ENCODE peak calls at places on chromosomes 3 and 15, in nine cellular contexts. Y is trophoblast cell; L is Peyer's patch; J is psoas muscle; S is cardiac muscle cell; G is GM23338; Z is osteoblast; K is astrocyte; F is effector memory CD4-positive, alpha-beta T cell. T is an unnamed sample. For H3K27me3, the result is how much of the 10 kb centered on the place peaks cover.

GRCh38 chr3:190862209-190863118 is at the start of gene GMNC:
- DNase-seq in G (peak), J (peak), Y (peak), L (peak), F (no peak), Z (peak), K (peak), S (peak), T (peak)

GRCh38 chr3:141280086-141280485 is 48.5 kb downstream of the PXYLP1 start:
- DNase-seq in S (no peak), J (no peak), F (no peak), K (peak), Y (no peak), Z (no peak), L (no peak), G (no peak), T (no peak)

GRCh38 chr3:67509471-67510075 is 144.8 kb downstream of the SUCLG2 start:
- DNase-seq in G (no peak), F (no peak), K (peak), Z (peak), Y (no peak), L (no peak), S (no peak), J (no peak), T (no peak)

GRCh38 chr3:158789592-158789991 is 12.3 kb upstream of the MFSD1 start:
- DNase-seq in S (no peak), J (no peak), Z (no peak), K (no peak), L (no peak), F (no peak), G (no peak), Y (no peak), T (no peak)

GRCh38 chr3:136982520-136983138 is 24.8 kb downstream of the IL20RB start:
- DNase-seq in K (no peak), Z (no peak), G (no peak), S (no peak), Y (no peak), L (no peak), J (no peak), F (no peak), T (no peak)

GRCh38 chr15:44712108-44713005 is 1.0 kb downstream of the B2M start:
- DNase-seq in G (no peak), K (peak), F (peak), J (peak), Z (peak), S (no peak), L (peak), Y (peak), T (peak)

GRCh38 chr3:31180274-31180673 is 285.8 kb upstream of the GADL1 start:
- DNase-seq in Y (no peak), Z (no peak), L (no peak), J (no peak), S (no peak), G (no peak), F (no peak), K (no peak), T (no peak)

GRCh38 chr3:170267793-170268192 is 45.6 kb downstream of the PRKCI start:
- DNase-seq in G (no peak), F (no peak), K (no peak), S (no peak), Y (no peak), J (no peak), Z (no peak), L (no peak), T (no peak)

GRCh38 chr3:122219242-122219872 is 35.9 kb downstream of the CASR start:
- DNase-seq in F (no peak), Y (no peak), G (no peak), S (no peak), J (no peak), L (no peak), Z (no peak), K (no peak), T (no peak)

GRCh38 chr3:102189564-102190339 is 245.1 kb upstream of the ZPLD1 start:
- DNase-seq in S (no peak), J (no peak), G (no peak), L (no peak), Y (no peak), Z (no peak), K (peak), F (no peak), T (no peak)

GRCh38 chr3:146184616-146185015 is 23.6 kb upstream of the PLOD2 start:
- DNase-seq in Y (peak), J (no peak), F (no peak), G (no peak), S (peak), K (no peak), Z (no peak), L (no peak), T (no peak)

GRCh38 chr3:178518660-178519396 is 17.4 kb upstream of the KCNMB2 start:
- DNase-seq in L (no peak), F (no peak), S (no peak), G (no peak), K (peak), J (no peak), Y (no peak), Z (no peak), T (no peak)

GRCh38 chr15:60548101-60548500 is 69.2 kb upstream of the ICE2 start:
- DNase-seq in J (no peak), G (no peak), L (no peak), Z (no peak), F (no peak), Y (no peak), K (no peak), S (no peak), T (no peak)

GRCh38 chr15:89360294-89360971 is 25.8 kb upstream of the POLG start:
- DNase-seq in G (peak), Y (no peak), S (no peak), L (no peak), F (no peak), J (no peak), K (no peak), Z (peak), T (no peak)

GRCh38 chr15:89362203-89363101 is 27.8 kb upstream of the POLG start:
- DNase-seq in J (no peak), S (no peak), K (no peak), L (no peak), G (peak), Y (no peak), F (no peak), Z (peak), T (peak)

GRCh38 chr15:89363133-89363532 is 28.5 kb upstream of the POLG start:
- DNase-seq in K (no peak), Y (no peak), S (no peak), Z (peak), F (no peak), J (no peak), L (no peak), G (no peak), T (no peak)

GRCh38 chr15:89359471-89360293 is 25.1 kb upstream of the POLG start:
- DNase-seq in J (no peak), G (peak), Z (peak), Y (no peak), S (no peak), K (no peak), F (no peak), L (no peak), T (no peak)

GRCh38 chr15:89361451-89362202 is 27.0 kb upstream of the POLG start:
- DNase-seq in S (peak), K (peak), Y (peak), L (peak), G (peak), F (peak), Z (peak), J (peak), T (peak)
- H3K27me3 ChIP-seq in S (half or more), K (half or more), Y (half or more), L (half or more), G (half or more), F (half or more), Z (half or more), J (under half), T (half or more)

GRCh38 chr3:59423707-59424106 is 373.9 kb upstream of the CFAP20DC start:
- DNase-seq in S (no peak), L (no peak), G (no peak), F (no peak), Z (no peak), J (no peak), Y (no peak), K (no peak), T (no peak)
- H3K27ac ChIP-seq in S (no peak), L (no peak), G (no peak), F (peak), Z (no peak), J (no peak), Y (no peak), K (no peak), T (no peak)

GRCh38 chr15:36175781-36176211 is 403.6 kb upstream of the CDIN1 start:
- DNase-seq in S (no peak), F (no peak), K (no peak), G (no peak), J (no peak), Z (no peak), Y (no peak), L (no peak), T (no peak)

GRCh38 chr15:36175181-36175750 is 404.2 kb upstream of the CDIN1 start:
- DNase-seq in F (no peak), K (no peak), G (no peak), L (no peak), S (no peak), Z (no peak), J (no peak), Y (no peak), T (no peak)

GRCh38 chr15:36177590-36178281 is 401.7 kb upstream of the CDIN1 start:
- DNase-seq in G (no peak), F (no peak), L (no peak), J (no peak), Y (no peak), Z (peak), S (no peak), K (peak), T (no peak)

GRCh38 chr15:36172970-36173369 is 406.5 kb upstream of the CDIN1 start:
- DNase-seq in K (no peak), F (no peak), J (no peak), L (no peak), Y (no peak), G (no peak), Z (no peak), S (no peak), T (no peak)
- H3K27me3 ChIP-seq in K (under half), F (under half), J (under half), L (under half), Y (under half), G (under half), Z (under half), S (under half), T (under half)

DNA sequence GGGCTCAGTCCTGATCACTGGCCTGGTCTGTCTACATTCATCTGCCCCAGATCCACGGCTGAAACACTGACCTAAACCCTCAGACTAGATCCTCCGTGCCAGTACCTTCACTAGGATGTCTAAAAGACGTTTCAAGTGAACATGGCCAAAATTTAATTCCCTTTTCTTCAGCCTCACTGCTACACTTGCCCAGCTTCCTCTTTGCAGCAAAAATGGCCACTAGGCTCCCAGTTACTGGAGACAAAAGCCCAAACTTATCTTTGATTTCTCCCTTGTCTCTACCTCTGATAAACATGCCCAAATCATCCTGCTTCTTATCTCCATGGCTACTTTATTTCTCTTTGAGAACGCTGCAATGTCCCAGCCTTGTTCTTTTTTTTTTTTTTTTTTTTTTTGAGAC is 1.6 kb downstream of the RASSF1 start:
- DNase-seq in Z (no peak), F (no peak), K (no peak), Y (no peak), L (no peak), J (no peak), S (no peak), G (no peak), T (no peak)
- H3K27ac ChIP-seq in Z (peak), F (peak), K (no peak), Y (no peak), L (peak), J (peak), S (no peak), G (no peak), T (no peak)

GRCh38 chr15:65958835-65959234 is 89.5 kb downstream of the RAB11A start:
- DNase-seq in L (no peak), F (no peak), Z (no peak), K (no peak), S (no peak), J (no peak), Y (no peak), G (no peak), T (no peak)
- H3K27me3 ChIP-seq in L (under half), F (under half), Z (under half), K (under half), S (under half), J (under half), Y (under half), G (under half), T (under half)

GRCh38 chr3:99562138-99562537 is 76.3 kb upstream of the COL8A1 start:
- DNase-seq in L (no peak), Y (no peak), G (peak), J (no peak), F (no peak), Z (peak), S (peak), K (no peak), T (no peak)

GRCh38 chr3:99561056-99561455 is 77.3 kb upstream of the COL8A1 start:
- DNase-seq in J (no peak), Y (peak), S (no peak), L (no peak), G (no peak), K (no peak), F (no peak), Z (no peak), T (no peak)

GRCh38 chr3:99562990-99563607 is 75.3 kb upstream of the COL8A1 start:
- DNase-seq in K (peak), G (no peak), Y (peak), F (no peak), Z (no peak), J (no peak), L (no peak), S (no peak), T (no peak)

DNA sequence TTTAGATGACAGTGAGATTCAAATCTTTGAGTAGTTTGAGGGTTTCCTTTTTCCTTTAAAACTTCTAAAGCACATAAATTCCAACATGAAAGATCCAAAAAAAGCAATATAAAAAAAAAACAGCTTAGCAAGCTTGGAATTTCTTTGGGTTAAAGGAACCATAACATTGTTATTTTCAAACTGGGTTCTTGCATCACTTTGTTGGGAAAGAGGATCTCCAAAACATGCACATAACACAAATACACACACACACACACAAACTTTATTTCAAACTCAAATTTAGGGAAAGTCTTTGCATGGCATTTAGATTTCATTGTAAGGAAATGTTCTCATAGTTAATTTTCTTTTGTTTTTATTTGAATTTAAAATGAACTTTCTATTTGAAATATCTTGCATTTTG is 79.2 kb upstream of the COL8A1 start:
- DNase-seq in F (no peak), Y (no peak), Z (no peak), G (no peak), J (no peak), K (no peak), S (no peak), L (no peak), T (no peak)
- H3K27ac ChIP-seq in F (no peak), Y (no peak), Z (no peak), G (no peak), J (no peak), K (no peak), S (no peak), L (no peak), T (no peak)

GRCh38 chr15:74829500-74829899 is 3.1 kb downstream of the CPLX3 start:
- DNase-seq in F (no peak), S (no peak), G (no peak), J (no peak), K (no peak), L (no peak), Z (peak), Y (no peak), T (no peak)
- H3K27me3 ChIP-seq in F (under half), S (under half), G (under half), J (under half), K (under half), L (under half), Z (under half), Y (under half), T (under half)

GRCh38 chr3:43198791-43199644 is 87.3 kb upstream of the SNRK start:
- DNase-seq in Z (no peak), S (no peak), J (no peak), K (no peak), G (no peak), Y (no peak), F (no peak), L (no peak), T (no peak)
- H3K27ac ChIP-seq in Z (no peak), S (no peak), J (no peak), K (no peak), G (no peak), Y (no peak), F (no peak), L (no peak), T (no peak)

GRCh38 chr15:77138167-77138522 is 67.2 kb upstream of the TSPAN3 start:
- DNase-seq in F (no peak), L (peak), G (no peak), Y (no peak), Z (no peak), K (no peak), J (no peak), S (no peak), T (no peak)

GRCh38 chr15:77140220-77140619 is 69.3 kb upstream of the TSPAN3 start:
- DNase-seq in Z (no peak), K (no peak), Y (no peak), S (no peak), L (no peak), F (no peak), G (no peak), J (no peak), T (no peak)

GRCh38 chr15:77135181-77135580 is 64.3 kb upstream of the TSPAN3 start:
- DNase-seq in L (no peak), G (no peak), K (no peak), Y (no peak), F (no peak), J (no peak), S (no peak), Z (no peak), T (no peak)

GRCh38 chr15:77143191-77143590 is 72.3 kb upstream of the TSPAN3 start:
- DNase-seq in Y (no peak), F (no peak), S (no peak), K (no peak), G (no peak), J (no peak), L (no peak), Z (no peak), T (no peak)

GRCh38 chr15:77139312-77139711 is 68.4 kb upstream of the TSPAN3 start:
- DNase-seq in K (no peak), J (no peak), F (no peak), S (no peak), Y (peak), G (no peak), L (no peak), Z (no peak), T (no peak)
- H3K27me3 ChIP-seq in K (under half), J (under half), F (under half), S (under half), Y (under half), G (under half), L (under half), Z (under half), T (under half)

DNA sequence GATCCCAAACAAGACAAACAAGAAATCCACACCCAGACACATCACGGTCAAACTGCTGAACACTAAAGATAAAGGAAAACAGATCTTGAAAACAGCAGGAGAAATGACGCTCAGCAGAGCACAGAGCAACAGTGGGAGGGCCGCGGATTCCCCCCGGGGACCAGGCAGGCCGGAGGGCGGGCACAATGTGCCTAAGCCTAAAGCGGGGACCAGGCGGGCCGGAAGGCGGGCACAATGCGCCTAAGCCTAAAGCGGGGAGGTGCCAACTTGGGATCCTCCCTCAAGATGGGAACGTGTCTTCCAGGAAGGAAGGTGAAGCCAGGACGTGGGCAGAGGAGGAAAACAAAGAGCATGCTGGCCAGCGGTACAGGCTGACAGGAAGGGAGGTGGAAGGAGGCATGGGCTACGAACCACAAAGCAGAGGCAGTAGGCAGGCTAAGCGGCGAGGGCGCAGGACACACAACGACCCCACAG is 31.1 kb downstream of the CYFIP1 start:
- DNase-seq in Z (peak), G (peak), F (no peak), Y (no peak), K (peak), L (no peak), S (peak), J (peak), T (no peak)
- H3K27ac ChIP-seq in Z (peak), G (no peak), F (no peak), Y (peak), K (no peak), L (peak), S (no peak), J (peak), T (no peak)

T was measured in pancreas.